ENCODE peak calls at places on chromosomes 5 and 9, in nine cellular contexts. One of them, this sample, is unnamed.

GRCh38 chr5:108531367-108532211 is 149.7 kb upstream of the FBXL17 start:
- DNase-seq in K562: peak; percentile 59
- DNase-seq in IMR-90: peak; percentile 91
- DNase-seq in colonic mucosa: no peak
- DNase-seq in heart left ventricle: no peak
- DNase-seq in HepG2: peak; percentile 72
- DNase-seq in tibial nerve: no peak
- DNase-seq in DND-41: no peak
- DNase-seq in ovary: no peak
- DNase-seq in this sample: peak; percentile 73

GRCh38 chr9:108511200-108511756 is 344.5 kb downstream of the ACTL7B start:
- DNase-seq in colonic mucosa: no peak
- DNase-seq in HepG2: no peak
- DNase-seq in DND-41: no peak
- DNase-seq in tibial nerve: no peak
- DNase-seq in heart left ventricle: no peak
- DNase-seq in K562: no peak
- DNase-seq in ovary: no peak
- DNase-seq in IMR-90: peak; percentile 85
- DNase-seq in this sample: peak; percentile 11

GRCh38 chr9:97982191-97982718 is 886 bp upstream of the ANP32B start:
- DNase-seq in IMR-90: no peak
- DNase-seq in colonic mucosa: no peak
- DNase-seq in heart left ventricle: no peak
- DNase-seq in tibial nerve: no peak
- DNase-seq in ovary: no peak
- DNase-seq in HepG2: no peak
- DNase-seq in K562: no peak
- DNase-seq in DND-41: peak; percentile 26
- DNase-seq in this sample: no peak

GRCh38 chr9:101668466-101668865 is 70.0 kb downstream of the GRIN3A start:
- DNase-seq in DND-41: no peak
- DNase-seq in colonic mucosa: no peak
- DNase-seq in IMR-90: no peak
- DNase-seq in ovary: no peak
- DNase-seq in K562: no peak
- DNase-seq in tibial nerve: no peak
- DNase-seq in heart left ventricle: no peak
- DNase-seq in HepG2: no peak
- DNase-seq in this sample: no peak

GRCh38 chr5:5886353-5886752 is 463.9 kb downstream of the ICE1 start:
- DNase-seq in K562: no peak
- DNase-seq in HepG2: no peak
- DNase-seq in heart left ventricle: no peak
- DNase-seq in IMR-90: no peak
- DNase-seq in tibial nerve: no peak
- DNase-seq in DND-41: no peak
- DNase-seq in ovary: no peak
- DNase-seq in colonic mucosa: no peak
- DNase-seq in this sample: no peak

GRCh38 chr5:76818844-76819831 is at the start of gene F2RL1:
- DNase-seq in ovary: peak; percentile 43
- DNase-seq in colonic mucosa: peak; percentile 94
- DNase-seq in HepG2: peak; percentile 81
- DNase-seq in tibial nerve: no peak
- DNase-seq in heart left ventricle: peak; percentile 44
- DNase-seq in DND-41: no peak
- DNase-seq in K562: peak; percentile 84
- DNase-seq in IMR-90: peak; percentile 73
- DNase-seq in this sample: peak; percentile 88

GRCh38 chr9:135804588-135805421 is 102.5 kb downstream of the CAMSAP1 start:
- DNase-seq in heart left ventricle: no peak
- DNase-seq in tibial nerve: no peak
- DNase-seq in DND-41: no peak
- DNase-seq in HepG2: peak; percentile 10
- DNase-seq in K562: peak; percentile 45
- DNase-seq in ovary: no peak
- DNase-seq in IMR-90: peak; percentile 52
- DNase-seq in colonic mucosa: no peak
- DNase-seq in this sample: no peak

GRCh38 chr5:73417307-73418035 is 31.1 kb downstream of the FOXD1 start:
- DNase-seq in HepG2: no peak
- DNase-seq in K562: no peak
- DNase-seq in IMR-90: peak; percentile 75
- DNase-seq in colonic mucosa: no peak
- DNase-seq in tibial nerve: peak; percentile 39
- DNase-seq in heart left ventricle: no peak
- DNase-seq in ovary: no peak
- DNase-seq in DND-41: no peak
- DNase-seq in this sample: peak; percentile 58

GRCh38 chr9:21031091-21031817 is at the start of gene HACD4:
- DNase-seq in colonic mucosa: peak; percentile 61
- DNase-seq in IMR-90: peak; percentile 12
- DNase-seq in DND-41: no peak
- DNase-seq in K562: peak; percentile 0
- DNase-seq in tibial nerve: no peak
- DNase-seq in heart left ventricle: peak; percentile 48
- DNase-seq in ovary: peak; percentile 74
- DNase-seq in HepG2: no peak
- DNase-seq in this sample: peak; percentile 13

GRCh38 chr9:107750741-107751521 is 261.4 kb upstream of the KLF4 start:
- DNase-seq in heart left ventricle: peak; percentile 83
- DNase-seq in IMR-90: peak; percentile 99
- DNase-seq in K562: no peak
- DNase-seq in colonic mucosa: peak; percentile 65
- DNase-seq in HepG2: peak; percentile 13
- DNase-seq in DND-41: no peak
- DNase-seq in tibial nerve: peak; percentile 83
- DNase-seq in ovary: peak; percentile 85
- DNase-seq in this sample: peak; percentile 98

GRCh38 chr5:125148076-125148475 is 401.6 kb upstream of the ZNF608 start:
- DNase-seq in DND-41: no peak
- DNase-seq in K562: no peak
- DNase-seq in HepG2: no peak
- DNase-seq in ovary: no peak
- DNase-seq in heart left ventricle: no peak
- DNase-seq in IMR-90: no peak
- DNase-seq in colonic mucosa: no peak
- DNase-seq in tibial nerve: no peak
- DNase-seq in this sample: no peak

GRCh38 chr5:109105631-109106267 is 304.0 kb downstream of the PJA2 start:
- DNase-seq in heart left ventricle: peak; percentile 7
- DNase-seq in DND-41: no peak
- DNase-seq in tibial nerve: no peak
- DNase-seq in ovary: no peak
- DNase-seq in K562: no peak
- DNase-seq in IMR-90: peak; percentile 91
- DNase-seq in colonic mucosa: no peak
- DNase-seq in HepG2: no peak
- DNase-seq in this sample: peak; percentile 80

GRCh38 chr9:127897194-127897692 is 2.2 kb downstream of the ST6GALNAC6 start:
- DNase-seq in heart left ventricle: peak; percentile 88
- DNase-seq in IMR-90: peak; percentile 77
- DNase-seq in ovary: peak; percentile 92
- DNase-seq in HepG2: peak; percentile 95
- DNase-seq in DND-41: no peak
- DNase-seq in K562: peak; percentile 93
- DNase-seq in colonic mucosa: peak; percentile 73
- DNase-seq in tibial nerve: peak; percentile 90
- DNase-seq in this sample: peak; percentile 65

GRCh38 chr9:82404484-82405280 is 416.1 kb downstream of the SPATA31D1 start:
- DNase-seq in colonic mucosa: no peak
- DNase-seq in K562: no peak
- DNase-seq in DND-41: no peak
- DNase-seq in tibial nerve: no peak
- DNase-seq in ovary: no peak
- DNase-seq in heart left ventricle: no peak
- DNase-seq in IMR-90: peak; percentile 64
- DNase-seq in HepG2: no peak
- DNase-seq in this sample: no peak

GRCh38 chr5:153400931-153401330 is 89.5 kb upstream of the GRIA1 start:
- DNase-seq in heart left ventricle: no peak
- DNase-seq in IMR-90: no peak
- DNase-seq in K562: no peak
- DNase-seq in ovary: no peak
- DNase-seq in colonic mucosa: no peak
- DNase-seq in DND-41: no peak
- DNase-seq in HepG2: no peak
- DNase-seq in tibial nerve: no peak
- DNase-seq in this sample: no peak

GRCh38 chr5:153404747-153405146 is 85.7 kb upstream of the GRIA1 start:
- DNase-seq in K562: no peak
- DNase-seq in colonic mucosa: no peak
- DNase-seq in HepG2: no peak
- DNase-seq in tibial nerve: no peak
- DNase-seq in DND-41: no peak
- DNase-seq in IMR-90: no peak
- DNase-seq in ovary: no peak
- DNase-seq in heart left ventricle: no peak
- DNase-seq in this sample: no peak

GRCh38 chr5:153402550-153402949 is 87.9 kb upstream of the GRIA1 start:
- DNase-seq in colonic mucosa: no peak
- DNase-seq in heart left ventricle: no peak
- DNase-seq in tibial nerve: no peak
- DNase-seq in ovary: no peak
- DNase-seq in IMR-90: no peak
- DNase-seq in DND-41: no peak
- DNase-seq in K562: no peak
- DNase-seq in HepG2: no peak
- DNase-seq in this sample: no peak

GRCh38 chr5:153403470-153403869 is 87.0 kb upstream of the GRIA1 start:
- DNase-seq in HepG2: no peak
- DNase-seq in heart left ventricle: no peak
- DNase-seq in K562: no peak
- DNase-seq in colonic mucosa: no peak
- DNase-seq in IMR-90: no peak
- DNase-seq in tibial nerve: no peak
- DNase-seq in ovary: no peak
- DNase-seq in DND-41: no peak
- DNase-seq in this sample: no peak
- H3K27ac ChIP-seq in HepG2: no peak overlapping the region
- H3K27ac ChIP-seq in heart left ventricle: no peak overlapping the region
- H3K27ac ChIP-seq in K562: no peak overlapping the region
- H3K27ac ChIP-seq in colonic mucosa: no peak overlapping the region
- H3K27ac ChIP-seq in IMR-90: no peak overlapping the region
- H3K27ac ChIP-seq in tibial nerve: no peak overlapping the region
- H3K27ac ChIP-seq in ovary: no peak overlapping the region
- H3K27ac ChIP-seq in DND-41: no peak overlapping the region
- H3K27ac ChIP-seq in this sample: no peak overlapping the region

GRCh38 chr9:84604223-84604622 is 65.3 kb upstream of the NTRK2 start:
- DNase-seq in heart left ventricle: no peak
- DNase-seq in K562: no peak
- DNase-seq in HepG2: no peak
- DNase-seq in tibial nerve: no peak
- DNase-seq in colonic mucosa: no peak
- DNase-seq in IMR-90: no peak
- DNase-seq in DND-41: no peak
- DNase-seq in ovary: no peak
- DNase-seq in this sample: no peak
- TF ChIP-seq CTCF in heart left ventricle: no peak
- TF ChIP-seq CTCF in K562: no peak
- TF ChIP-seq CTCF in HepG2: no peak
- TF ChIP-seq CTCF in tibial nerve: no peak
- TF ChIP-seq CTCF in colonic mucosa: no peak
- TF ChIP-seq CTCF in IMR-90: no peak
- TF ChIP-seq CTCF in DND-41: no peak
- TF ChIP-seq CTCF in ovary: no peak
- TF ChIP-seq CTCF in this sample: no peak

DNA sequence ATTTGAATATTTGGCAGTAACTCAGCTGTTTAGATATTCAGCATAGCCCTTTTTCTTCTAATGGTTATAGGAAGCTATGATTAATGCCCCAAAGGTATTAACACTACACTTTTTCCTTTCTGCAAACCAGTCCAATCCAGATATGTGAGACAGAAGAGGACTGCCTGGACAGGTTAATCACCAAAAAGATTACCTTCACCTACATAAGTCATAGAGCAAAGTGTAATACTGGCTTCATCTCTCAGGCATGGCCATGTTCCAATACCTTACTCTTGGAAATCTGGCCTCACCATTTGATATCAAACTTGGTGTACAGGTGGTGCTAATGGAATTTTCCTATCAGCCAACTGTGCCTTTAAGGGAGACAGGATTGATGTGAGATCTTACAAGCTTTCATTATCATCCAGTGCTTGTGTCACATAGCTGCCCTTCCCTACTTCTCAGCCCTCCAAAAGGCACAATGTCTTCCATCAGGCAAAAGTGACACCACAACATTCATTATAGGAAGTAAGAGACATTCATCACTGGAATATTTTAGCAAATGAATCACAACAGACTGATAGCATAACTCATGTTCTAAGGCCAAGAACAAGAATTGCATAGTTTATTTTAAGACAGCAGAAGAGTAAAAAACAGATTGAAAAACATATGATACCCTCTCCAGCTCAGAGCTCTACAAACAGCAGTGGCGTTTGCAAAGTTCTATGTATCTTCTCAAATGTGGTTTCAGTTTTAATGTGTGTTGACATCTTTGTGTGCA is 91.2 kb upstream of the PAM start:
- DNase-seq in IMR-90: no peak
- DNase-seq in DND-41: no peak
- DNase-seq in colonic mucosa: no peak
- DNase-seq in HepG2: no peak
- DNase-seq in tibial nerve: no peak
- DNase-seq in ovary: no peak
- DNase-seq in heart left ventricle: no peak
- DNase-seq in K562: no peak
- DNase-seq in this sample: no peak
- H3K27ac ChIP-seq in IMR-90: no peak overlapping the region
- H3K27ac ChIP-seq in DND-41: no peak overlapping the region
- H3K27ac ChIP-seq in colonic mucosa: no peak overlapping the region
- H3K27ac ChIP-seq in HepG2: no peak overlapping the region
- H3K27ac ChIP-seq in tibial nerve: no peak overlapping the region
- H3K27ac ChIP-seq in ovary: no peak overlapping the region
- H3K27ac ChIP-seq in heart left ventricle: no peak overlapping the region
- H3K27ac ChIP-seq in K562: no peak overlapping the region
- H3K27ac ChIP-seq in this sample: no peak overlapping the region

DNA sequence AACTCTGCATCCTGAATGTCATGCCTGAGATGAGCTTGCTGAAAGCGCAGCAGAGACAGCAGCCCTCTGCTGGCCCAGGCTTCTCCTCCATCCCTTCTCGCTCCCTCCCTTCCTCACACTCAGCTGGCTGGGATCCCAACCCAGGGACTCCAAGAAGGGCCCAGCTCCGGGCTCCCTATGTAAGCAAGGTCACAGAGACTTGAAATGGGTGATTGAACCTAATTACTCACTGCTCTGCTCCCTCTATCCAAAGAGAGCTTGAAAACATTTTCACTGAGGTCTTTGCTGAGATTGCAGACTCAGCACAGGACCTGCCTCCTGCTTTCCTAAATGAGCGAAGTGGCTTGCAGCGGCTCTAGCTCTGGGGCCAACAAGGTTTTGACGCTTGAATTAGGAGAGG is 42.8 kb downstream of the RAPGEF1 start:
- DNase-seq in DND-41: no peak
- DNase-seq in HepG2: no peak
- DNase-seq in K562: no peak
- DNase-seq in colonic mucosa: no peak
- DNase-seq in heart left ventricle: peak; percentile 55
- DNase-seq in IMR-90: peak; percentile 61
- DNase-seq in tibial nerve: no peak
- DNase-seq in ovary: peak; percentile 64
- DNase-seq in this sample: no peak
- TF ChIP-seq CTCF in DND-41: no peak
- TF ChIP-seq CTCF in HepG2: no peak
- TF ChIP-seq CTCF in K562: no peak
- TF ChIP-seq CTCF in colonic mucosa: no peak
- TF ChIP-seq CTCF in heart left ventricle: peak; percentile 29
- TF ChIP-seq CTCF in IMR-90: peak; percentile 29
- TF ChIP-seq CTCF in tibial nerve: no peak
- TF ChIP-seq CTCF in ovary: no peak
- TF ChIP-seq CTCF in this sample: peak; percentile 58

This sample was measured in brain microvascular endothelial cell.